ENCODE peak calls at places on chromosome 4, in seven cellular contexts. One of them, this sample, is unnamed.

GRCh38 chr4:55012363-55013255 is 112.8 kb downstream of the KDR start:
- DNase-seq in tibial artery: no peak
- DNase-seq in fibroblast of the aortic adventitia: no peak
- DNase-seq in progenitor cell of endocrine pancreas: no peak
- DNase-seq in gastrocnemius medialis: no peak
- DNase-seq in Calu3: no peak
- DNase-seq in cardiac fibroblast: peak
- DNase-seq in this sample: no peak

GRCh38 chr4:26083987-26084386 is 170.0 kb downstream of the SMIM20 start:
- DNase-seq in tibial artery: no peak
- DNase-seq in fibroblast of the aortic adventitia: peak
- DNase-seq in progenitor cell of endocrine pancreas: no peak
- DNase-seq in gastrocnemius medialis: peak
- DNase-seq in Calu3: peak
- DNase-seq in cardiac fibroblast: peak
- DNase-seq in this sample: no peak

GRCh38 chr4:168503652-168504362 is 7.0 kb downstream of the PALLD start:
- DNase-seq in tibial artery: no peak
- DNase-seq in fibroblast of the aortic adventitia: no peak
- DNase-seq in progenitor cell of endocrine pancreas: no peak
- DNase-seq in gastrocnemius medialis: peak
- DNase-seq in Calu3: no peak
- DNase-seq in cardiac fibroblast: peak
- DNase-seq in this sample: no peak

GRCh38 chr4:76562161-76562560 is 127.1 kb downstream of the SHROOM3 start:
- DNase-seq in tibial artery: no peak
- DNase-seq in fibroblast of the aortic adventitia: peak
- DNase-seq in progenitor cell of endocrine pancreas: no peak
- DNase-seq in gastrocnemius medialis: no peak
- DNase-seq in Calu3: no peak
- DNase-seq in cardiac fibroblast: peak
- DNase-seq in this sample: no peak

GRCh38 chr4:38979511-38980230 is 52.5 kb downstream of the TMEM156 start:
- DNase-seq in tibial artery: no peak
- DNase-seq in fibroblast of the aortic adventitia: no peak
- DNase-seq in progenitor cell of endocrine pancreas: no peak
- DNase-seq in gastrocnemius medialis: no peak
- DNase-seq in Calu3: no peak
- DNase-seq in cardiac fibroblast: no peak
- DNase-seq in this sample: no peak

GRCh38 chr4:32003548-32003947 is 1283.4 kb downstream of the PCDH7 start:
- DNase-seq in tibial artery: no peak
- DNase-seq in fibroblast of the aortic adventitia: no peak
- DNase-seq in progenitor cell of endocrine pancreas: no peak
- DNase-seq in gastrocnemius medialis: no peak
- DNase-seq in Calu3: no peak
- DNase-seq in cardiac fibroblast: no peak
- DNase-seq in this sample: no peak

GRCh38 chr4:126213996-126214395 is 899.2 kb downstream of the FAT4 start:
- DNase-seq in tibial artery: no peak
- DNase-seq in fibroblast of the aortic adventitia: no peak
- DNase-seq in progenitor cell of endocrine pancreas: no peak
- DNase-seq in gastrocnemius medialis: no peak
- DNase-seq in Calu3: peak
- DNase-seq in cardiac fibroblast: no peak
- DNase-seq in this sample: no peak

GRCh38 chr4:27684501-27685077 is 823.9 kb downstream of the STIM2 start:
- DNase-seq in tibial artery: no peak
- DNase-seq in fibroblast of the aortic adventitia: peak
- DNase-seq in progenitor cell of endocrine pancreas: peak
- DNase-seq in gastrocnemius medialis: no peak
- DNase-seq in Calu3: peak
- DNase-seq in cardiac fibroblast: peak
- DNase-seq in this sample: no peak

GRCh38 chr4:139509727-139510410 is 46.1 kb downstream of the SETD7 start:
- DNase-seq in tibial artery: no peak
- DNase-seq in fibroblast of the aortic adventitia: no peak
- DNase-seq in progenitor cell of endocrine pancreas: no peak
- DNase-seq in gastrocnemius medialis: no peak
- DNase-seq in Calu3: peak
- DNase-seq in cardiac fibroblast: peak
- DNase-seq in this sample: no peak

GRCh38 chr4:153542835-153543234 is 76.7 kb downstream of the TMEM131L start:
- DNase-seq in tibial artery: no peak
- DNase-seq in fibroblast of the aortic adventitia: no peak
- DNase-seq in progenitor cell of endocrine pancreas: no peak
- DNase-seq in gastrocnemius medialis: no peak
- DNase-seq in Calu3: no peak
- DNase-seq in cardiac fibroblast: no peak
- DNase-seq in this sample: no peak

GRCh38 chr4:20868108-20868507 is 167.8 kb downstream of the PACRGL start:
- DNase-seq in tibial artery: no peak
- DNase-seq in fibroblast of the aortic adventitia: no peak
- DNase-seq in progenitor cell of endocrine pancreas: no peak
- DNase-seq in gastrocnemius medialis: no peak
- DNase-seq in Calu3: no peak
- DNase-seq in cardiac fibroblast: no peak
- DNase-seq in this sample: no peak

GRCh38 chr4:137608085-137608484 is 75.8 kb upstream of the PCDH18 start:
- DNase-seq in tibial artery: peak
- DNase-seq in fibroblast of the aortic adventitia: no peak
- DNase-seq in progenitor cell of endocrine pancreas: no peak
- DNase-seq in gastrocnemius medialis: no peak
- DNase-seq in Calu3: peak
- DNase-seq in cardiac fibroblast: no peak
- DNase-seq in this sample: no peak

GRCh38 chr4:40402556-40402955 is 67.4 kb downstream of the CHRNA9 start:
- DNase-seq in tibial artery: no peak
- DNase-seq in fibroblast of the aortic adventitia: no peak
- DNase-seq in progenitor cell of endocrine pancreas: no peak
- DNase-seq in gastrocnemius medialis: no peak
- DNase-seq in Calu3: no peak
- DNase-seq in cardiac fibroblast: no peak
- DNase-seq in this sample: no peak

GRCh38 chr4:147772459-147772969 is 40.6 kb downstream of the ARHGAP10 start:
- DNase-seq in tibial artery: no peak
- DNase-seq in fibroblast of the aortic adventitia: peak
- DNase-seq in progenitor cell of endocrine pancreas: no peak
- DNase-seq in gastrocnemius medialis: no peak
- DNase-seq in Calu3: no peak
- DNase-seq in cardiac fibroblast: peak
- DNase-seq in this sample: no peak

GRCh38 chr4:127145001-127145400 is 487.8 kb upstream of the INTU start:
- DNase-seq in tibial artery: no peak
- DNase-seq in fibroblast of the aortic adventitia: no peak
- DNase-seq in progenitor cell of endocrine pancreas: no peak
- DNase-seq in gastrocnemius medialis: no peak
- DNase-seq in Calu3: no peak
- DNase-seq in cardiac fibroblast: no peak
- DNase-seq in this sample: no peak

GRCh38 chr4:8050555-8051206 is 107.9 kb downstream of the ABLIM2 start:
- DNase-seq in tibial artery: peak
- DNase-seq in fibroblast of the aortic adventitia: peak
- DNase-seq in progenitor cell of endocrine pancreas: no peak
- DNase-seq in gastrocnemius medialis: peak
- DNase-seq in Calu3: no peak
- DNase-seq in cardiac fibroblast: peak
- DNase-seq in this sample: peak

GRCh38 chr4:125432078-125432477 is 117.3 kb downstream of the FAT4 start:
- DNase-seq in tibial artery: no peak
- DNase-seq in fibroblast of the aortic adventitia: peak
- DNase-seq in progenitor cell of endocrine pancreas: no peak
- DNase-seq in gastrocnemius medialis: no peak
- DNase-seq in Calu3: no peak
- DNase-seq in cardiac fibroblast: peak
- DNase-seq in this sample: no peak

GRCh38 chr4:7763788-7764187 is 175.9 kb downstream of the AFAP1 start:
- DNase-seq in tibial artery: no peak
- DNase-seq in fibroblast of the aortic adventitia: no peak
- DNase-seq in progenitor cell of endocrine pancreas: no peak
- DNase-seq in gastrocnemius medialis: no peak
- DNase-seq in Calu3: no peak
- DNase-seq in cardiac fibroblast: peak
- DNase-seq in this sample: no peak

GRCh38 chr4:73864973-73865372 is 4.2 kb upstream of the CXCL1 start:
- DNase-seq in tibial artery: no peak
- DNase-seq in fibroblast of the aortic adventitia: peak
- DNase-seq in progenitor cell of endocrine pancreas: no peak
- DNase-seq in gastrocnemius medialis: no peak
- DNase-seq in Calu3: no peak
- DNase-seq in cardiac fibroblast: no peak
- DNase-seq in this sample: no peak

GRCh38 chr4:56755901-56756300 is 65.6 kb downstream of the SPINK2 start:
- DNase-seq in tibial artery: no peak
- DNase-seq in fibroblast of the aortic adventitia: no peak
- DNase-seq in progenitor cell of endocrine pancreas: no peak
- DNase-seq in gastrocnemius medialis: no peak
- DNase-seq in Calu3: no peak
- DNase-seq in cardiac fibroblast: peak
- DNase-seq in this sample: no peak

GRCh38 chr4:177441061-177441802 is 1.0 kb downstream of the AGA start:
- DNase-seq in tibial artery: no peak
- DNase-seq in fibroblast of the aortic adventitia: peak
- DNase-seq in progenitor cell of endocrine pancreas: no peak
- DNase-seq in gastrocnemius medialis: no peak
- DNase-seq in Calu3: peak
- DNase-seq in cardiac fibroblast: peak
- DNase-seq in this sample: no peak

GRCh38 chr4:17708992-17709759 is 72.2 kb downstream of the FAM184B start:
- DNase-seq in tibial artery: no peak
- DNase-seq in fibroblast of the aortic adventitia: no peak
- DNase-seq in progenitor cell of endocrine pancreas: no peak
- DNase-seq in gastrocnemius medialis: no peak
- DNase-seq in Calu3: no peak
- DNase-seq in cardiac fibroblast: no peak
- DNase-seq in this sample: no peak

DNA sequence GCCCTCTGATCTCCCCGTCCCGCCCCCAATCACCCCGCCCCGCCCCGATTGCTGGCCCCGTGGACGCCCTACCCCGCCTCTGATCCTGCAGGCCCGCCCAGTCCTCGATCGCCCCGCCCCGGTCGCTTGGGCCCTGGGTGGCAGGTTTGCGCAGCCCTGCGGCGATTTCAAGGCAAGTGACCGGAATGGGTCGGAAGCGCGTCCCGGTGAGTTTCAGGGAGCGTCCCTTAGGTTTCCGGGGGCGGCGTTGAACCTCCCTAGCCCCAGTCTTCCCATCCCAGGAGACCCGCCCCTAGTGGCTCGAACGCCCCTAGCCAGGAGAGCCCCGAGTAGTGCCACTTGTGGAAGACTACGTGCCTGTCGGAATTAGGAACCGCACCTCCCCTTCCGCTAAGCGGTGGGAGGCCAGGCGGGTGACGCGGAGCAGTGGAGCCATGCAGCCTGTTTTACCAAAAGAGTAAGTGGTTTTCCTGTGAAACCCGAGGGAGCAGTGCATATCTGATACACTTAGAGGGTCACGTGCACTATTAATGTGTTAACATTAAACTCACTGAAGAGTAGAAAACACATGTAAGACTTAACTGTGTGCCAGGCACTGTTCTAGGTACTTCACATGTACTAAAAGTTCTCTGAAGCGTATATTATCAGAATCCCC is 350 bp upstream of the TEC start:
- DNase-seq in tibial artery: peak
- DNase-seq in fibroblast of the aortic adventitia: peak
- DNase-seq in progenitor cell of endocrine pancreas: peak
- DNase-seq in gastrocnemius medialis: peak
- DNase-seq in Calu3: peak
- DNase-seq in cardiac fibroblast: peak
- DNase-seq in this sample: peak
- TF ChIP-seq CTCF in tibial artery: peak
- TF ChIP-seq CTCF in fibroblast of the aortic adventitia: peak
- TF ChIP-seq CTCF in progenitor cell of endocrine pancreas: peak
- TF ChIP-seq CTCF in gastrocnemius medialis: no peak
- TF ChIP-seq CTCF in Calu3: no peak
- TF ChIP-seq CTCF in cardiac fibroblast: peak
- TF ChIP-seq CTCF in this sample: no peak

DNA sequence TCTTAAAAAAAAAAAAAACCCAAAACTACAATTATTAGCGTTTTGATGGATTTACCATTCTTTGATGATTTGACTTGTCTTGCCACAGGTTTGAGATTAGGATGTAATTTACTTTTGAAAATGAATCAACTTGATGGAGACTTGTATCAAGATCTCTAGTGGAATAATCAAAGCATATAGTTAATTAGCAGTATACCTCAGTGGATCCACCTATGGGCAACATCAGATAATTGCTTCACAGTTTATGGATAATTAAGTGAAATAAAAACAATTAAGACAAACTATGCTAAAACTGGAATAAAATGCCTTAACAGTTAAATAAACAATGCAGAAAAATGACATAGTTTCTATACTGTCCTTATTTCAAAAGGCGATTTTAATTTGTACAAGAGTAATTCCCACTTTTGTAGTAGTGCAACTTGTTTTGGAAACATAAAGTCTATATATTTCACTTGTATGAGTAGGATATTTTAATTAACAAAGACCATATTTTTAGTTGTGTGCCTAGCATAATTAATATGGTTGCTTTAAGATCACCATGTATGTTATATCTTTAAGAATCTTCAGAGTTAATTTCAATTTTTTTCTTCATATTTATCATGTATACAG is 4.2 kb downstream of the CPEB2 start:
- DNase-seq in tibial artery: no peak
- DNase-seq in fibroblast of the aortic adventitia: peak
- DNase-seq in progenitor cell of endocrine pancreas: no peak
- DNase-seq in gastrocnemius medialis: no peak
- DNase-seq in Calu3: no peak
- DNase-seq in cardiac fibroblast: peak
- DNase-seq in this sample: no peak
- TF ChIP-seq CTCF in tibial artery: no peak
- TF ChIP-seq CTCF in fibroblast of the aortic adventitia: peak
- TF ChIP-seq CTCF in progenitor cell of endocrine pancreas: peak
- TF ChIP-seq CTCF in gastrocnemius medialis: no peak
- TF ChIP-seq CTCF in Calu3: peak
- TF ChIP-seq CTCF in cardiac fibroblast: peak
- TF ChIP-seq CTCF in this sample: no peak

GRCh38 chr4:10013722-10014121 is 7.6 kb downstream of the SLC2A9 start:
- DNase-seq in tibial artery: no peak
- DNase-seq in fibroblast of the aortic adventitia: no peak
- DNase-seq in progenitor cell of endocrine pancreas: no peak
- DNase-seq in gastrocnemius medialis: no peak
- DNase-seq in Calu3: peak
- DNase-seq in cardiac fibroblast: peak
- DNase-seq in this sample: no peak
- TF ChIP-seq CTCF in tibial artery: no peak
- TF ChIP-seq CTCF in fibroblast of the aortic adventitia: peak
- TF ChIP-seq CTCF in progenitor cell of endocrine pancreas: peak
- TF ChIP-seq CTCF in gastrocnemius medialis: no peak
- TF ChIP-seq CTCF in Calu3: peak
- TF ChIP-seq CTCF in cardiac fibroblast: peak
- TF ChIP-seq CTCF in this sample: no peak

DNA sequence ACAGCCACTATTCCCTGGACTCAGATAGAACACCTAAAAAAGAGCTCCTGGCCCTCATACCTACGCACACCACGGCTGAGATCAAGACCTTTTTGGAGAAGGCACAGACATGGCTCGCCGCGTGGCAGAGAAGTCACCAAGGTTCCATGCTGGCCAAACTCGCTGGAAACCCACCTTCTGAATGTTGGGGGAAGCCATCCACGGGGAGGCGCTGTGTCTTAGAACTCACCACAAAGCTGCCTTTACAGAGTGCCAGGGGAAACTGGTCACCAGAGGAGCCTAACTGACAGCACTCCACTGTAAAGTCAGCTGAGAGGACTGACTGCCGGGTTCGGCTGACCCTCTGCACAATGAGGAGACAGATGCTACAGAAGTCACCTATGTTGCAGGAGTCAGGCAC is 97.9 kb downstream of the NEUROG2 start:
- DNase-seq in tibial artery: no peak
- DNase-seq in fibroblast of the aortic adventitia: no peak
- DNase-seq in progenitor cell of endocrine pancreas: no peak
- DNase-seq in gastrocnemius medialis: no peak
- DNase-seq in Calu3: no peak
- DNase-seq in cardiac fibroblast: no peak
- DNase-seq in this sample: no peak
- TF ChIP-seq CTCF in tibial artery: no peak
- TF ChIP-seq CTCF in fibroblast of the aortic adventitia: no peak
- TF ChIP-seq CTCF in progenitor cell of endocrine pancreas: no peak
- TF ChIP-seq CTCF in gastrocnemius medialis: no peak
- TF ChIP-seq CTCF in Calu3: no peak
- TF ChIP-seq CTCF in cardiac fibroblast: no peak
- TF ChIP-seq CTCF in this sample: no peak

This sample was measured in ovary.